ENCODE peak calls at places on chromosomes 13 and 19, in ten cellular contexts. One of them, this sample, is unnamed.

GRCh38 chr13:99403458-99403971 is 96.3 kb upstream of the GPR183 start:
- DNase-seq in breast epithelium: no peak
- DNase-seq in T1000: no peak
- DNase-seq in pancreas: no peak
- DNase-seq in caudate nucleus: no peak
- DNase-seq in uterus: no peak
- DNase-seq in hippocampal formation: no peak
- DNase-seq in AG09319: no peak
- DNase-seq in AG20443: no peak
- DNase-seq in tibial nerve: no peak
- DNase-seq in this sample: no peak

GRCh38 chr13:35720690-35721554 is 244.4 kb upstream of the MAB21L1 start:
- DNase-seq in hippocampal formation: no peak
- DNase-seq in pancreas: no peak
- DNase-seq in caudate nucleus: peak
- DNase-seq in T1000: peak
- DNase-seq in AG20443: peak
- DNase-seq in AG09319: no peak
- DNase-seq in uterus: peak
- DNase-seq in breast epithelium: no peak
- DNase-seq in tibial nerve: no peak
- DNase-seq in this sample: peak

GRCh38 chr19:50432658-50433057 is at the start of gene MYBPC2:
- DNase-seq in hippocampal formation: no peak
- DNase-seq in breast epithelium: no peak
- DNase-seq in tibial nerve: no peak
- DNase-seq in uterus: no peak
- DNase-seq in T1000: no peak
- DNase-seq in pancreas: no peak
- DNase-seq in AG09319: no peak
- DNase-seq in caudate nucleus: no peak
- DNase-seq in AG20443: no peak
- DNase-seq in this sample: no peak

GRCh38 chr19:17306285-17306714 is 628 bp downstream of the MRPL34 start:
- DNase-seq in caudate nucleus: no peak
- DNase-seq in pancreas: no peak
- DNase-seq in tibial nerve: no peak
- DNase-seq in T1000: no peak
- DNase-seq in uterus: no peak
- DNase-seq in AG20443: no peak
- DNase-seq in breast epithelium: no peak
- DNase-seq in hippocampal formation: no peak
- DNase-seq in AG09319: no peak
- DNase-seq in this sample: no peak

GRCh38 chr19:7772752-7773291 is 9.8 kb downstream of the CLEC4M start:
- DNase-seq in AG09319: no peak
- DNase-seq in T1000: no peak
- DNase-seq in caudate nucleus: no peak
- DNase-seq in breast epithelium: no peak
- DNase-seq in hippocampal formation: no peak
- DNase-seq in tibial nerve: no peak
- DNase-seq in uterus: no peak
- DNase-seq in pancreas: no peak
- DNase-seq in AG20443: no peak
- DNase-seq in this sample: peak

GRCh38 chr13:48398450-48399095 is 14.3 kb downstream of the LPAR6 start:
- DNase-seq in caudate nucleus: no peak
- DNase-seq in pancreas: no peak
- DNase-seq in hippocampal formation: no peak
- DNase-seq in breast epithelium: no peak
- DNase-seq in AG20443: no peak
- DNase-seq in T1000: no peak
- DNase-seq in AG09319: no peak
- DNase-seq in uterus: no peak
- DNase-seq in tibial nerve: no peak
- DNase-seq in this sample: peak

GRCh38 chr13:30466841-30467252 is 1.1 kb upstream of the HMGB1 start:
- DNase-seq in hippocampal formation: no peak
- DNase-seq in pancreas: no peak
- DNase-seq in T1000: no peak
- DNase-seq in tibial nerve: no peak
- DNase-seq in uterus: no peak
- DNase-seq in breast epithelium: no peak
- DNase-seq in AG09319: no peak
- DNase-seq in caudate nucleus: no peak
- DNase-seq in AG20443: no peak
- DNase-seq in this sample: no peak

GRCh38 chr13:62371737-62372136 is 956.1 kb upstream of the PCDH20 start:
- DNase-seq in T1000: no peak
- DNase-seq in tibial nerve: no peak
- DNase-seq in AG20443: no peak
- DNase-seq in AG09319: no peak
- DNase-seq in hippocampal formation: no peak
- DNase-seq in pancreas: no peak
- DNase-seq in caudate nucleus: no peak
- DNase-seq in uterus: no peak
- DNase-seq in breast epithelium: no peak
- DNase-seq in this sample: no peak

GRCh38 chr19:31988256-31988655 is 357.2 kb upstream of the ZNF507 start:
- DNase-seq in breast epithelium: no peak
- DNase-seq in AG20443: no peak
- DNase-seq in hippocampal formation: no peak
- DNase-seq in uterus: no peak
- DNase-seq in AG09319: no peak
- DNase-seq in caudate nucleus: no peak
- DNase-seq in pancreas: no peak
- DNase-seq in tibial nerve: no peak
- DNase-seq in T1000: no peak
- DNase-seq in this sample: no peak

GRCh38 chr13:75904012-75904411 is 267.9 kb downstream of the LMO7 start:
- DNase-seq in caudate nucleus: no peak
- DNase-seq in AG20443: no peak
- DNase-seq in breast epithelium: no peak
- DNase-seq in hippocampal formation: no peak
- DNase-seq in pancreas: no peak
- DNase-seq in AG09319: no peak
- DNase-seq in T1000: no peak
- DNase-seq in tibial nerve: no peak
- DNase-seq in uterus: no peak
- DNase-seq in this sample: no peak

GRCh38 chr13:113814435-113814821 is 49.4 kb downstream of the GAS6 start:
- DNase-seq in caudate nucleus: no peak
- DNase-seq in AG09319: no peak
- DNase-seq in uterus: no peak
- DNase-seq in T1000: no peak
- DNase-seq in tibial nerve: no peak
- DNase-seq in breast epithelium: no peak
- DNase-seq in hippocampal formation: no peak
- DNase-seq in AG20443: peak
- DNase-seq in pancreas: peak
- DNase-seq in this sample: peak

This sample was measured in AG10803.